ENCODE peak calls at places on chromosomes 1 and 21, in nine cellular contexts. Y is non-pigmented ciliary epithelial cell, R is NCI-H187 treated with DMSO at 0.1 percent for 48 hours, W is NCI-H1436, F is GM10248, I is ecto neural progenitor cell, C is NCI-H510A treated with DMSO at 0.1 percent for 48 hours, Z is RCC 7860, O is aorta. J is an unnamed sample.

GRCh38 chr1:90045853-90046563 is 51.1 kb downstream of the ZNF326 start:
- DNase-seq in I (peak), Z (no peak), W (no peak), O (no peak), C (peak), Y (peak), R (no peak), F (peak), J (peak)

GRCh38 chr1:110476028-110476765 is 25.2 kb downstream of the PROK1 start:
- DNase-seq in W (no peak), C (no peak), I (no peak), O (peak), Z (no peak), F (no peak), R (no peak), Y (no peak), J (no peak)

GRCh38 chr1:217425528-217425927 is 205.4 kb downstream of the GPATCH2 start:
- DNase-seq in Z (no peak), W (no peak), O (no peak), Y (peak), C (no peak), R (no peak), I (no peak), F (no peak), J (no peak)

GRCh38 chr21:35575280-35575915 is 484.9 kb downstream of the SETD4 start:
- DNase-seq in F (no peak), Z (peak), R (no peak), O (no peak), Y (peak), I (no peak), W (no peak), C (no peak), J (peak)

GRCh38 chr1:208787219-208787618 is 543.0 kb upstream of the PLXNA2 start:
- DNase-seq in Y (no peak), R (no peak), I (no peak), F (no peak), O (no peak), Z (no peak), W (no peak), C (peak), J (no peak)

GRCh38 chr21:45544449-45545235 is 2.4 kb upstream of the SLC19A1 start:
- DNase-seq in W (no peak), I (peak), F (peak), O (no peak), R (no peak), Y (no peak), Z (no peak), C (no peak), J (no peak)

GRCh38 chr1:119742193-119742592 is 26.5 kb downstream of the HMGCS2 start:
- DNase-seq in I (no peak), O (peak), C (no peak), Y (no peak), F (no peak), R (no peak), W (no peak), Z (no peak), J (peak)

GRCh38 chr1:50527249-50527986 is 104.2 kb upstream of the DMRTA2 start:
- DNase-seq in Z (peak), Y (no peak), W (no peak), I (no peak), C (no peak), O (no peak), R (no peak), F (no peak), J (no peak)

GRCh38 chr1:17732475-17732874 is 22.7 kb upstream of the ACTL8 start:
- DNase-seq in F (no peak), W (no peak), R (no peak), Z (peak), O (no peak), Y (no peak), I (no peak), C (no peak), J (peak)

GRCh38 chr1:117664314-117664713 is 58.5 kb downstream of the TENT5C start:
- DNase-seq in I (no peak), Y (no peak), R (no peak), Z (no peak), C (no peak), O (no peak), F (peak), W (no peak), J (no peak)

GRCh38 chr1:16187748-16188401 is 24.6 kb downstream of the ARHGEF19 start:
- DNase-seq in R (no peak), Y (no peak), O (peak), Z (peak), C (peak), I (peak), W (peak), F (peak), J (peak)

GRCh38 chr1:245365621-245366020 is 210.8 kb downstream of the KIF26B start:
- DNase-seq in I (no peak), Z (no peak), F (no peak), O (no peak), R (no peak), C (peak), W (no peak), Y (no peak), J (no peak)

GRCh38 chr1:37691497-37692077 is 729 bp upstream of the CDCA8 start:
- DNase-seq in O (peak), F (no peak), Z (peak), C (peak), W (no peak), Y (no peak), R (no peak), I (peak), J (peak)

GRCh38 chr1:85467036-85467435 is 2.1 kb upstream of the DDAH1 start:
- DNase-seq in R (no peak), I (no peak), C (no peak), F (no peak), Z (no peak), W (no peak), Y (no peak), O (no peak), J (no peak)

GRCh38 chr1:117613249-117613968 is 7.6 kb downstream of the TENT5C start:
- DNase-seq in Z (no peak), O (no peak), C (no peak), R (no peak), F (no peak), I (no peak), W (no peak), Y (no peak), J (no peak)

GRCh38 chr1:192803501-192803900 is 5.3 kb upstream of the RGS2 start:
- DNase-seq in Y (no peak), R (no peak), W (no peak), C (no peak), I (no peak), O (no peak), Z (no peak), F (no peak), J (no peak)